ENCODE peak calls at places on chromosomes 2 and 18, in ten cellular contexts. O, E, T, C, Y, D, S, R, K and I are unnamed samples.

GRCh38 chr18:36274296-36274695 is 23.2 kb upstream of the FHOD3 start:
- DNase-seq in E (no peak), Y (no peak), K (no peak), D (no peak), T (no peak), R (no peak), O (no peak), S (no peak), C (no peak), I (no peak)

GRCh38 chr2:196165016-196165415 is 6.4 kb downstream of the STK17B start:
- DNase-seq in T (no peak), Y (no peak), O (no peak), S (no peak), C (no peak), E (no peak), D (no peak), K (no peak), R (no peak), I (no peak)

GRCh38 chr2:122885436-122885835 is 1130.0 kb downstream of the TSN start:
- DNase-seq in Y (no peak), D (no peak), R (no peak), K (no peak), E (no peak), T (no peak), O (no peak), C (no peak), S (no peak), I (no peak)

GRCh38 chr18:45920367-45920766 is 46.8 kb downstream of the EPG5 start:
- DNase-seq in E (no peak), D (peak; percentile 61), K (peak; percentile 34), C (no peak), S (no peak), Y (peak; percentile 70), T (peak; percentile 72), R (peak; percentile 34), O (peak; percentile 62), I (peak; percentile 77)

GRCh38 chr2:28678944-28679343 is 72.7 kb upstream of the PPP1CB start:
- DNase-seq in T (no peak), D (no peak), Y (no peak), C (no peak), K (no peak), R (no peak), S (no peak), E (no peak), O (no peak), I (no peak)

GRCh38 chr2:222561817-222562424 is 94.0 kb downstream of the FARSB start:
- DNase-seq in C (peak; percentile 25), S (no peak), O (no peak), T (peak; percentile 35), E (peak; percentile 74), Y (peak; percentile 72), D (peak; percentile 32), R (peak; percentile 23), K (peak; percentile 68), I (peak; percentile 39)

GRCh38 chr18:73950116-73950705 is 197.4 kb downstream of the FBXO15 start:
- DNase-seq in O (no peak), R (no peak), D (no peak), T (peak; percentile 15), K (no peak), Y (no peak), S (no peak), E (no peak), C (no peak), I (no peak)

GRCh38 chr2:129481306-129482219 is 497.9 kb upstream of the RAB6C start:
- DNase-seq in C (no peak), E (no peak), S (no peak), O (no peak), D (no peak), T (no peak), K (no peak), Y (no peak), R (no peak), I (no peak)

GRCh38 chr18:51955136-51955535 is 384.9 kb upstream of the DCC start:
- DNase-seq in T (no peak), O (no peak), D (no peak), E (no peak), S (no peak), C (no peak), K (no peak), Y (no peak), R (no peak), I (no peak)

GRCh38 chr2:212998629-212999359 is 152.6 kb downstream of the IKZF2 start:
- DNase-seq in E (no peak), D (no peak), R (no peak), C (no peak), O (no peak), S (no peak), T (no peak), K (no peak), Y (peak; percentile 52), I (no peak)

GRCh38 chr2:64751286-64752260 is 97.9 kb upstream of the SERTAD2 start:
- DNase-seq in S (no peak), D (peak; percentile 95), E (peak; percentile 89), Y (peak; percentile 61), R (peak; percentile 44), T (no peak), K (peak; percentile 99), C (peak; percentile 57), O (no peak), I (peak; percentile 100)

GRCh38 chr2:37274354-37274965 is 43.0 kb downstream of the NDUFAF7 start:
- DNase-seq in C (no peak), T (no peak), K (no peak), O (no peak), E (no peak), S (no peak), Y (peak; percentile 17), R (no peak), D (no peak), I (no peak)

GRCh38 chr2:106192752-106193490 is 1.2 kb downstream of the UXS1 start:
- DNase-seq in T (peak; percentile 68), C (peak; percentile 76), Y (peak; percentile 78), K (peak; percentile 41), R (no peak), O (no peak), S (no peak), E (peak; percentile 29), D (peak; percentile 15), I (peak; percentile 77)

GRCh38 chr18:3784949-3785348 is 335.0 kb downstream of the TGIF1 start:
- DNase-seq in O (no peak), S (no peak), C (no peak), T (no peak), Y (no peak), R (no peak), K (no peak), D (no peak), E (no peak), I (no peak)

GRCh38 chr2:180175736-180176135 is 168.6 kb upstream of the CWC22 start:
- DNase-seq in R (no peak), Y (no peak), C (no peak), K (no peak), D (no peak), S (no peak), E (no peak), O (no peak), T (no peak), I (no peak)

GRCh38 chr2:152336854-152337510 is 2.0 kb downstream of the FMNL2 start:
- DNase-seq in S (no peak), R (no peak), T (peak; percentile 39), K (peak; percentile 2), E (no peak), C (peak; percentile 47), D (peak; percentile 44), O (no peak), Y (peak; percentile 58), I (no peak)

GRCh38 chr2:141741652-141742051 is 389.2 kb downstream of the LRP1B start:
- DNase-seq in K (no peak), E (no peak), D (no peak), C (no peak), Y (no peak), T (no peak), S (no peak), O (no peak), R (no peak), I (no peak)